ENCODE peak calls at places on chromosomes 16 and 17, in eight cellular contexts. X, I, T, R, E, V, B and D are unnamed samples.

GRCh38 chr17:69761767-69762321 is 313.2 kb upstream of the KCNJ16 start:
- DNase-seq in X (no peak), I (peak), T (peak), R (no peak), E (no peak), V (no peak), B (no peak), D (no peak)

GRCh38 chr17:61903251-61903650 is 24.5 kb downstream of the INTS2 start:
- DNase-seq in X (no peak), I (no peak), T (no peak), R (no peak), E (no peak), V (no peak), B (no peak), D (no peak)

GRCh38 chr17:3038941-3039340 is 24.5 kb downstream of the OR1D5 start:
- DNase-seq in X (no peak), I (no peak), T (no peak), R (no peak), E (no peak), V (no peak), B (no peak), D (no peak)

GRCh38 chr16:90019543-90020259 is 445 bp upstream of the DBNDD1 start:
- DNase-seq in X (peak), I (no peak), T (peak), R (no peak), E (peak), V (peak), B (peak), D (no peak)

GRCh38 chr17:62761884-62762283 is 46.2 kb downstream of the MARCHF10 start:
- DNase-seq in X (no peak), I (no peak), T (no peak), R (no peak), E (peak), V (no peak), B (no peak), D (no peak)

GRCh38 chr17:41058741-41059140 is 1.2 kb downstream of the KRTAP2-3 start:
- DNase-seq in X (no peak), I (no peak), T (no peak), R (no peak), E (no peak), V (no peak), B (no peak), D (no peak)

GRCh38 chr16:57941016-57941656 is 29.8 kb downstream of the CNGB1 start:
- DNase-seq in X (no peak), I (no peak), T (no peak), R (peak), E (peak), V (no peak), B (no peak), D (no peak)

GRCh38 chr16:20822451-20823128 is 16.3 kb downstream of the REXO5 start:
- DNase-seq in X (no peak), I (peak), T (no peak), R (no peak), E (no peak), V (no peak), B (no peak), D (no peak)

GRCh38 chr17:57294629-57295501 is 38.5 kb downstream of the MSI2 start:
- DNase-seq in X (peak), I (peak), T (no peak), R (no peak), E (peak), V (no peak), B (peak), D (no peak)

GRCh38 chr16:3020604-3021448 is 658 bp downstream of the TNFRSF12A start:
- DNase-seq in X (peak), I (no peak), T (peak), R (peak), E (no peak), V (peak), B (peak), D (peak)

GRCh38 chr16:89303604-89304003 is 86.1 kb downstream of the ZNF778 start:
- DNase-seq in X (no peak), I (no peak), T (no peak), R (no peak), E (no peak), V (no peak), B (no peak), D (no peak)